ENCODE peak calls at places on chromosomes 5 and 9, in seven cellular contexts. One of them, this sample, is unnamed. For H3K4me1, the result is how much of the 10 kb centered on the place peaks cover.

GRCh38 chr9:14768561-14769234 is 46.2 kb upstream of the CER1 start:
- DNase-seq in tibial artery: no peak
- DNase-seq in psoas muscle: no peak
- DNase-seq in stomach: no peak
- DNase-seq in Peyer's patch: no peak
- DNase-seq in CD8-positive, alpha-beta T cell: no peak
- DNase-seq in mammary epithelial cell: peak
- DNase-seq in this sample: peak

GRCh38 chr5:113663879-113664278 is 150.4 kb downstream of the YTHDC2 start:
- DNase-seq in tibial artery: no peak
- DNase-seq in psoas muscle: peak
- DNase-seq in stomach: peak
- DNase-seq in Peyer's patch: peak
- DNase-seq in CD8-positive, alpha-beta T cell: no peak
- DNase-seq in mammary epithelial cell: peak
- DNase-seq in this sample: peak

GRCh38 chr5:126100767-126101166 is 322.4 kb upstream of the GRAMD2B start:
- DNase-seq in tibial artery: no peak
- DNase-seq in psoas muscle: no peak
- DNase-seq in stomach: no peak
- DNase-seq in Peyer's patch: no peak
- DNase-seq in CD8-positive, alpha-beta T cell: no peak
- DNase-seq in mammary epithelial cell: no peak
- DNase-seq in this sample: peak

GRCh38 chr5:151082976-151083651 is 2.3 kb upstream of the TNIP1 start:
- DNase-seq in tibial artery: no peak
- DNase-seq in psoas muscle: peak
- DNase-seq in stomach: peak
- DNase-seq in Peyer's patch: peak
- DNase-seq in CD8-positive, alpha-beta T cell: peak
- DNase-seq in mammary epithelial cell: peak
- DNase-seq in this sample: peak

GRCh38 chr9:117825609-117826347 is 121.6 kb downstream of the TLR4 start:
- DNase-seq in tibial artery: no peak
- DNase-seq in psoas muscle: no peak
- DNase-seq in stomach: no peak
- DNase-seq in Peyer's patch: peak
- DNase-seq in CD8-positive, alpha-beta T cell: peak
- DNase-seq in mammary epithelial cell: no peak
- DNase-seq in this sample: no peak

GRCh38 chr9:118503236-118503635 is 799.0 kb downstream of the TLR4 start:
- DNase-seq in tibial artery: no peak
- DNase-seq in psoas muscle: no peak
- DNase-seq in stomach: no peak
- DNase-seq in Peyer's patch: no peak
- DNase-seq in CD8-positive, alpha-beta T cell: no peak
- DNase-seq in mammary epithelial cell: peak
- DNase-seq in this sample: no peak

GRCh38 chr5:400282-401215 is 42.4 kb upstream of the EXOC3 start:
- DNase-seq in tibial artery: peak
- DNase-seq in psoas muscle: peak
- DNase-seq in stomach: no peak
- DNase-seq in Peyer's patch: peak
- DNase-seq in CD8-positive, alpha-beta T cell: no peak
- DNase-seq in mammary epithelial cell: no peak
- DNase-seq in this sample: no peak

GRCh38 chr5:124193371-124193789 is 553.1 kb downstream of the ZNF608 start:
- DNase-seq in tibial artery: no peak
- DNase-seq in psoas muscle: no peak
- DNase-seq in stomach: no peak
- DNase-seq in Peyer's patch: no peak
- DNase-seq in CD8-positive, alpha-beta T cell: no peak
- DNase-seq in mammary epithelial cell: peak
- DNase-seq in this sample: no peak

GRCh38 chr5:132838516-132839282 is 8.3 kb upstream of the SHROOM1 start:
- DNase-seq in tibial artery: no peak
- DNase-seq in psoas muscle: no peak
- DNase-seq in stomach: no peak
- DNase-seq in Peyer's patch: no peak
- DNase-seq in CD8-positive, alpha-beta T cell: no peak
- DNase-seq in mammary epithelial cell: no peak
- DNase-seq in this sample: no peak

GRCh38 chr5:179234563-179235135 is 110.6 kb downstream of the ADAMTS2 start:
- DNase-seq in tibial artery: peak
- DNase-seq in psoas muscle: no peak
- DNase-seq in stomach: no peak
- DNase-seq in Peyer's patch: peak
- DNase-seq in CD8-positive, alpha-beta T cell: no peak
- DNase-seq in mammary epithelial cell: no peak
- DNase-seq in this sample: no peak

GRCh38 chr5:31455172-31455571 is 76.7 kb downstream of the DROSHA start:
- DNase-seq in tibial artery: no peak
- DNase-seq in psoas muscle: no peak
- DNase-seq in stomach: no peak
- DNase-seq in Peyer's patch: no peak
- DNase-seq in CD8-positive, alpha-beta T cell: no peak
- DNase-seq in mammary epithelial cell: no peak
- DNase-seq in this sample: no peak

GRCh38 chr5:96741911-96742310 is 65.8 kb downstream of the ERAP1 start:
- DNase-seq in tibial artery: no peak
- DNase-seq in psoas muscle: no peak
- DNase-seq in stomach: no peak
- DNase-seq in Peyer's patch: no peak
- DNase-seq in CD8-positive, alpha-beta T cell: no peak
- DNase-seq in mammary epithelial cell: no peak
- DNase-seq in this sample: no peak

GRCh38 chr9:136253246-136254130 is 7.9 kb upstream of the QSOX2 start:
- DNase-seq in tibial artery: no peak
- DNase-seq in psoas muscle: no peak
- DNase-seq in stomach: no peak
- DNase-seq in Peyer's patch: no peak
- DNase-seq in CD8-positive, alpha-beta T cell: no peak
- DNase-seq in mammary epithelial cell: no peak
- DNase-seq in this sample: no peak

GRCh38 chr5:9376363-9377117 is 169.3 kb downstream of the SEMA5A start:
- DNase-seq in tibial artery: no peak
- DNase-seq in psoas muscle: no peak
- DNase-seq in stomach: no peak
- DNase-seq in Peyer's patch: no peak
- DNase-seq in CD8-positive, alpha-beta T cell: no peak
- DNase-seq in mammary epithelial cell: no peak
- DNase-seq in this sample: no peak

GRCh38 chr9:133979921-133980863 is 11.9 kb downstream of the VAV2 start:
- DNase-seq in tibial artery: no peak
- DNase-seq in psoas muscle: peak
- DNase-seq in stomach: no peak
- DNase-seq in Peyer's patch: no peak
- DNase-seq in CD8-positive, alpha-beta T cell: no peak
- DNase-seq in mammary epithelial cell: no peak
- DNase-seq in this sample: peak

GRCh38 chr5:59126665-59127354 is 543.9 kb downstream of the RAB3C start:
- DNase-seq in tibial artery: no peak
- DNase-seq in psoas muscle: no peak
- DNase-seq in stomach: no peak
- DNase-seq in Peyer's patch: no peak
- DNase-seq in CD8-positive, alpha-beta T cell: no peak
- DNase-seq in mammary epithelial cell: no peak
- DNase-seq in this sample: no peak

GRCh38 chr9:70389642-70390266 is 24.7 kb downstream of the KLF9 start:
- DNase-seq in tibial artery: no peak
- DNase-seq in psoas muscle: no peak
- DNase-seq in stomach: no peak
- DNase-seq in Peyer's patch: no peak
- DNase-seq in CD8-positive, alpha-beta T cell: no peak
- DNase-seq in mammary epithelial cell: peak
- DNase-seq in this sample: no peak

GRCh38 chr9:134031783-134032182 is 6.5 kb downstream of the BRD3OS start:
- DNase-seq in tibial artery: no peak
- DNase-seq in psoas muscle: no peak
- DNase-seq in stomach: no peak
- DNase-seq in Peyer's patch: no peak
- DNase-seq in CD8-positive, alpha-beta T cell: no peak
- DNase-seq in mammary epithelial cell: no peak
- DNase-seq in this sample: no peak

GRCh38 chr9:2343756-2344155 is 277.8 kb upstream of the VLDLR start:
- DNase-seq in tibial artery: no peak
- DNase-seq in psoas muscle: no peak
- DNase-seq in stomach: no peak
- DNase-seq in Peyer's patch: no peak
- DNase-seq in CD8-positive, alpha-beta T cell: no peak
- DNase-seq in mammary epithelial cell: no peak
- DNase-seq in this sample: no peak

GRCh38 chr9:82080265-82080664 is 91.7 kb downstream of the SPATA31D1 start:
- DNase-seq in tibial artery: no peak
- DNase-seq in psoas muscle: no peak
- DNase-seq in stomach: no peak
- DNase-seq in Peyer's patch: no peak
- DNase-seq in CD8-positive, alpha-beta T cell: no peak
- DNase-seq in mammary epithelial cell: no peak
- DNase-seq in this sample: no peak

GRCh38 chr5:117872798-117873368 is 1115.5 kb downstream of the DTWD2 start:
- DNase-seq in tibial artery: no peak
- DNase-seq in psoas muscle: no peak
- DNase-seq in stomach: no peak
- DNase-seq in Peyer's patch: no peak
- DNase-seq in CD8-positive, alpha-beta T cell: no peak
- DNase-seq in mammary epithelial cell: no peak
- DNase-seq in this sample: peak

GRCh38 chr9:94014066-94014654 is 59.0 kb upstream of the BARX1 start:
- DNase-seq in tibial artery: no peak
- DNase-seq in psoas muscle: no peak
- DNase-seq in stomach: no peak
- DNase-seq in Peyer's patch: no peak
- DNase-seq in CD8-positive, alpha-beta T cell: no peak
- DNase-seq in mammary epithelial cell: peak
- DNase-seq in this sample: peak

DNA sequence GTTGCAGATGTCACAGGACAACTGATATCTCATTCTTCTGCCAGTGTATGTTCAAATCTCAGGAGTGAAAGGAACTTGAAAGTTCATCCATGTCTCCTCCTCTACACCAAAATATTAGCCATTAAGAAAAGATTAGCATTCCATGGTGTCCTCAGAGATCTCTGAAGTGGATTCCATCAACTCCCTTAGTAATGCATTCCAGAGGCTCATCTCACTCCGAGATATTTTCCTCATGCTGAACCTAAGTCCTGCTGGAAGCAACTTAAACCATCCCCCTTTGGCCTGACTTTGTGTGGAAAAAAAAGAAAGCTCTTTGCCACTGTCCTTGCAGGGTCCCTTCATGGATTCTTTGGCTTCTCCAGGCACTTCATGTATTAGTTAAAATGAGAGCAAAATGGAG is 155.7 kb upstream of the ZNF462 start:
- DNase-seq in tibial artery: no peak
- DNase-seq in psoas muscle: no peak
- DNase-seq in stomach: no peak
- DNase-seq in Peyer's patch: no peak
- DNase-seq in CD8-positive, alpha-beta T cell: no peak
- DNase-seq in mammary epithelial cell: no peak
- DNase-seq in this sample: no peak
- H3K4me3 ChIP-seq in tibial artery: no peak
- H3K4me3 ChIP-seq in psoas muscle: no peak
- H3K4me3 ChIP-seq in stomach: no peak
- H3K4me3 ChIP-seq in Peyer's patch: no peak
- H3K4me3 ChIP-seq in CD8-positive, alpha-beta T cell: no peak
- H3K4me3 ChIP-seq in mammary epithelial cell: no peak
- H3K4me3 ChIP-seq in this sample: no peak

GRCh38 chr9:123336455-123336854 is 19.5 kb upstream of the CRB2 start:
- DNase-seq in tibial artery: no peak
- DNase-seq in psoas muscle: no peak
- DNase-seq in stomach: no peak
- DNase-seq in Peyer's patch: no peak
- DNase-seq in CD8-positive, alpha-beta T cell: no peak
- DNase-seq in mammary epithelial cell: peak
- DNase-seq in this sample: no peak
- H3K4me1 ChIP-seq in tibial artery: under half
- H3K4me1 ChIP-seq in psoas muscle: under half
- H3K4me1 ChIP-seq in stomach: under half
- H3K4me1 ChIP-seq in Peyer's patch: under half
- H3K4me1 ChIP-seq in CD8-positive, alpha-beta T cell: under half
- H3K4me1 ChIP-seq in mammary epithelial cell: under half
- H3K4me1 ChIP-seq in this sample: under half

DNA sequence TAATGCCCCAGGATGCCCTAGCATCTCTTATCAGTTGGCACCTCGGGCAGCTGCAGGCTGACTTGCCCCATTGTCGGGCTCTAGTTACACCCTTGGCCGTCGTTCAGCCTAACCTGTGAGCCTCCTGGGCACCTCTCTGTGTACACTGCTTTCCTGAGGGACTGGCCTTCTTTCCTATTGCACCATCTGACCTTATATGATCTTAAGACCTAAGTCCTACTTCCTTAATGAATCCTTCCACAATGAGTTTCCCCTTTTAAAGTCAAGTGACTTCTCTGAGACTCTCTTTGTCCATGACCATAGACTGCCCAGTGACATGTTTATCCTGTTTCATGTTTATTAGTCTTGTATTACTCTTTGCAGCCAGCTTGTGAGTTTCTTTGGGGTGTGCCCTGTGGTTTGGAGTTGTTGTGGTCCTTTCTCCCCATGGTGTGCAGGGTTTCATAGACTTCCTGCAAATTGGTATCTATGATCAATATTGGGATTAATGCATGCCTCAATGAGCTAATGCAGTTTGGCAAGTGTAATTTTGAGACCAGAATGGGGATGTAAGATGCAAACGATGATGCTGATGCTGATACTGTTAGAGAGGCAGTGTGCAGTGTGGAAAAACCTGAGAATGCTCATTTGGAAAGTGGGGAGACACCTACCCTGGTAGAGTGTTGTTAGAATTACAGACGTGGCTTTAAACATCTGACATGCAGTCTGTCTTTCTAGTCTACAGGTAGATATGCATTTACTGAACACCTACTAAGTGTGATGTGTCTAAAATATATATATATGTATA is 5.0 kb downstream of the DAPK1 start:
- DNase-seq in tibial artery: no peak
- DNase-seq in psoas muscle: no peak
- DNase-seq in stomach: peak
- DNase-seq in Peyer's patch: peak
- DNase-seq in CD8-positive, alpha-beta T cell: no peak
- DNase-seq in mammary epithelial cell: no peak
- DNase-seq in this sample: no peak
- H3K4me3 ChIP-seq in tibial artery: no peak
- H3K4me3 ChIP-seq in psoas muscle: no peak
- H3K4me3 ChIP-seq in stomach: no peak
- H3K4me3 ChIP-seq in Peyer's patch: no peak
- H3K4me3 ChIP-seq in CD8-positive, alpha-beta T cell: no peak
- H3K4me3 ChIP-seq in mammary epithelial cell: no peak
- H3K4me3 ChIP-seq in this sample: no peak

DNA sequence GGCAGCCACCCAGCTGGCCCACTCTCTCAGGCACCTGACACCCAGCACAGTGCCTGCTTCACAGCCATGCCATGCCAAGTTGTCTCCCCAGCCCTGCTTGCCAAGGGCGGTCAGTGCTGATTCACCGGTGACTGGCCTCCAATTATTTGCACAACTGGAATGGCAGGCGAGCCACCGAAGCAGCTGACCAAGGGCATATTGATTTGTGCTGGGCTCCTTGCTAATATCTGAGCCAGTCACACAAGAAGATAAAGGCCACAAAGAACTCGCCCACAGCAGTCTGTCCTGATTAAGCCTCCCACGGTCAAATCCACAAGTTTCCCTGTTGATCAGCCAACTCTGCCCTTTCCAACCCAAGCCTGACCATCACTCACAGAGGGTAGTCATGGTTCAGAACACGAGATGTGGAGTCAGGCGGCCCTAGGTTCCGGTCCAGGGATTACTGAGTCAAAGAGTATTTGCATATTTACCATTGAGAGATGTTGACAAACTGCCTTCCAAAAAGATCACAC is 6.4 kb upstream of the EEIG1 start:
- DNase-seq in tibial artery: peak
- DNase-seq in psoas muscle: peak
- DNase-seq in stomach: peak
- DNase-seq in Peyer's patch: peak
- DNase-seq in CD8-positive, alpha-beta T cell: no peak
- DNase-seq in mammary epithelial cell: peak
- DNase-seq in this sample: no peak
- H3K4me1 ChIP-seq in tibial artery: under half
- H3K4me1 ChIP-seq in psoas muscle: under half
- H3K4me1 ChIP-seq in stomach: under half
- H3K4me1 ChIP-seq in Peyer's patch: under half
- H3K4me1 ChIP-seq in CD8-positive, alpha-beta T cell: under half
- H3K4me1 ChIP-seq in mammary epithelial cell: under half
- H3K4me1 ChIP-seq in this sample: under half